ENCODE peak calls at places on chromosomes 1 and 21, in five cellular contexts. I, A, U, L and T are unnamed samples.

GRCh38 chr1:81679972-81680371 is 120.8 kb upstream of the ADGRL2 start:
- DNase-seq in I (peak), A (no peak), U (peak), L (peak), T (no peak)

GRCh38 chr1:28750330-28750729 is 13.6 kb downstream of the YTHDF2 start:
- DNase-seq in I (no peak), A (no peak), U (no peak), L (no peak), T (no peak)

GRCh38 chr1:204207136-204207616 is 6.6 kb downstream of the GOLT1A start:
- DNase-seq in I (peak), A (peak), U (peak), L (peak), T (peak)

GRCh38 chr1:31714442-31715096 is 10.8 kb upstream of the COL16A1 start:
- DNase-seq in I (peak), A (peak), U (peak), L (peak), T (peak)

GRCh38 chr1:215181518-215181917 is 99.0 kb downstream of the KCNK2 start:
- DNase-seq in I (peak), A (no peak), U (peak), L (no peak), T (no peak)

GRCh38 chr1:62068978-62069377 is 125.7 kb upstream of the L1TD1 start:
- DNase-seq in I (no peak), A (no peak), U (peak), L (no peak), T (no peak)

GRCh38 chr1:203368624-203369451 is 17.9 kb upstream of the FMOD start:
- DNase-seq in I (no peak), A (no peak), U (peak), L (no peak), T (no peak)

GRCh38 chr1:47262787-47263413 is 30.9 kb upstream of the TAL1 start:
- DNase-seq in I (peak), A (no peak), U (peak), L (peak), T (no peak)

GRCh38 chr1:206589206-206589605 is 23.1 kb downstream of the EIF2D start:
- DNase-seq in I (no peak), A (no peak), U (peak), L (no peak), T (no peak)

GRCh38 chr1:14120895-14121294 is 420.9 kb downstream of the PRDM2 start:
- DNase-seq in I (no peak), A (no peak), U (no peak), L (no peak), T (no peak)

GRCh38 chr1:206486995-206487788 is 16.9 kb downstream of the IKBKE start:
- DNase-seq in I (no peak), A (no peak), U (no peak), L (no peak), T (no peak)

GRCh38 chr1:109877320-109877771 is 33.3 kb upstream of the CSF1 start:
- DNase-seq in I (peak), A (no peak), U (peak), L (no peak), T (no peak)

GRCh38 chr1:42313970-42314369 is 21.1 kb downstream of the FOXJ3 start:
- DNase-seq in I (no peak), A (no peak), U (no peak), L (no peak), T (no peak)

GRCh38 chr1:28804071-28804470 is 7.9 kb upstream of the OPRD1 start:
- DNase-seq in I (no peak), A (no peak), U (no peak), L (no peak), T (no peak)

GRCh38 chr1:118960567-118961136 is 27.5 kb downstream of the TBX15 start:
- DNase-seq in I (peak), A (no peak), U (peak), L (no peak), T (no peak)

GRCh38 chr1:215146252-215146975 is 63.9 kb downstream of the KCNK2 start:
- DNase-seq in I (peak), A (no peak), U (peak), L (peak), T (no peak)

GRCh38 chr1:185679220-185679619 is 55.0 kb upstream of the HMCN1 start:
- DNase-seq in I (no peak), A (no peak), U (no peak), L (no peak), T (no peak)

GRCh38 chr1:182910143-182910542 is 42.8 kb downstream of the SHCBP1L start:
- DNase-seq in I (peak), A (no peak), U (no peak), L (no peak), T (no peak)

GRCh38 chr21:32626633-32627196 is 14.5 kb upstream of the CFAP298 start:
- DNase-seq in I (no peak), A (no peak), U (peak), L (no peak), T (no peak)

GRCh38 chr1:40059960-40060337 is 19.4 kb downstream of the CAP1 start:
- DNase-seq in I (no peak), A (no peak), U (no peak), L (no peak), T (no peak)

GRCh38 chr1:85347908-85348307 is 71.5 kb upstream of the BCL10 start:
- DNase-seq in I (no peak), A (no peak), U (no peak), L (no peak), T (no peak)

GRCh38 chr1:85342177-85342576 is 65.7 kb upstream of the BCL10 start:
- DNase-seq in I (no peak), A (no peak), U (peak), L (no peak), T (no peak)

GRCh38 chr1:85343612-85344255 is 67.3 kb upstream of the BCL10 start:
- DNase-seq in I (peak), A (no peak), U (peak), L (no peak), T (no peak)

GRCh38 chr1:85343213-85343611 is 66.8 kb upstream of the BCL10 start:
- DNase-seq in I (no peak), A (no peak), U (no peak), L (no peak), T (no peak)

GRCh38 chr1:85344256-85344694 is 67.8 kb upstream of the BCL10 start:
- DNase-seq in I (peak), A (no peak), U (peak), L (no peak), T (no peak)
- TF ChIP-seq CTCF in I (peak), A (no peak), U (peak), L (peak), T (no peak)

DNA sequence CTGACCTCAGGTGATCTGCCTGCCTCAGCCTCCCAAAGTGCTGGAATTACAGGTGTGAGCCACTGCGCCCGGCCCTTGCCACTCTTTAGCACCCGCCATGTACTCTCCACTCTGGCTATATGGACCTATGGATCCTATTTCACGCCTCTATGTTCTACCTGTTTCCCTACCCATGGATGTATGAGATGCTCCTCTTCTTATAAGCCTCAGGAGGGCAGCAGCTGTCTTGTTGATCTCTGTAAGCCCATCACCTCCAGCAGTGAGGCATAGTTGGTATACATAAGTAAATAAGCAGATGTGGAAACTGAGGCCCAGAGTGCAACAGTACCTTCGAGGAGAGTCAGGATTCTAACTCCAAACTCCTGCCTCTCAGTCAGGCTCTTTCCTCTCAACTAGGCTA is 24.7 kb upstream of the ARTN start:
- DNase-seq in I (peak), A (no peak), U (peak), L (no peak), T (no peak)
- TF ChIP-seq CTCF in I (peak), A (no peak), U (peak), L (no peak), T (no peak)

DNA sequence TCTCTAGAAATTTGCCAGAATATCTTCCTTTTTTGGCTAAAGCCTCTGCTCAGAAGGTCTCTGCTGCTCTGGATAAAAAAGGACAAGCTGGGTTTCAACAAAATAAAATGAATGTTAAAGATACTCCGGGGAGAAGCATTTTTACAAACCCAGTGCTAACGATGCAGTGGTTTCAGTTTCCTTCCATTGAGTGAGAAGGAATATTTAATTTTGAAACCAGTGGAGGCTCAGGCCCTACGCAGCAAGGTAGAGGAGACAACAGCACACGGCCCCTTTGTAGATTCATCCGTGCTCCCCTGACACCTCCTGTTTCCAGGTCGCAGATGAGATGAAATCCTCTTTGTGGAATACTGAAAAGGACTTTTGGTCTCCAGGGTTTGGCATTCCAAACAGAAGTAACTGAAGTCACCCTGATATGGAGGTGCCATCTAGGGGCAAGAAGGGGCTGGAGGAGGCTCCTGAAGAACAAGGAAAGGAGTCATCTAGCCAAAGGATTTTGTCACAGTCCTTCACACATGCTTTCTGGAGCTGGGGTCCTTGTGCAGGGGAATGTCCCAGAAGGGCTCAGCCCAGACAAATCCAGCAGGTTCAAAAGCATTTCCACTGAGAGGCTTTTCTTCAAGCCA is 65.7 kb upstream of the SYT6 start:
- DNase-seq in I (peak), A (no peak), U (peak), L (no peak), T (no peak)
- TF ChIP-seq CTCF in I (peak), A (no peak), U (peak), L (no peak), T (no peak)

DNA sequence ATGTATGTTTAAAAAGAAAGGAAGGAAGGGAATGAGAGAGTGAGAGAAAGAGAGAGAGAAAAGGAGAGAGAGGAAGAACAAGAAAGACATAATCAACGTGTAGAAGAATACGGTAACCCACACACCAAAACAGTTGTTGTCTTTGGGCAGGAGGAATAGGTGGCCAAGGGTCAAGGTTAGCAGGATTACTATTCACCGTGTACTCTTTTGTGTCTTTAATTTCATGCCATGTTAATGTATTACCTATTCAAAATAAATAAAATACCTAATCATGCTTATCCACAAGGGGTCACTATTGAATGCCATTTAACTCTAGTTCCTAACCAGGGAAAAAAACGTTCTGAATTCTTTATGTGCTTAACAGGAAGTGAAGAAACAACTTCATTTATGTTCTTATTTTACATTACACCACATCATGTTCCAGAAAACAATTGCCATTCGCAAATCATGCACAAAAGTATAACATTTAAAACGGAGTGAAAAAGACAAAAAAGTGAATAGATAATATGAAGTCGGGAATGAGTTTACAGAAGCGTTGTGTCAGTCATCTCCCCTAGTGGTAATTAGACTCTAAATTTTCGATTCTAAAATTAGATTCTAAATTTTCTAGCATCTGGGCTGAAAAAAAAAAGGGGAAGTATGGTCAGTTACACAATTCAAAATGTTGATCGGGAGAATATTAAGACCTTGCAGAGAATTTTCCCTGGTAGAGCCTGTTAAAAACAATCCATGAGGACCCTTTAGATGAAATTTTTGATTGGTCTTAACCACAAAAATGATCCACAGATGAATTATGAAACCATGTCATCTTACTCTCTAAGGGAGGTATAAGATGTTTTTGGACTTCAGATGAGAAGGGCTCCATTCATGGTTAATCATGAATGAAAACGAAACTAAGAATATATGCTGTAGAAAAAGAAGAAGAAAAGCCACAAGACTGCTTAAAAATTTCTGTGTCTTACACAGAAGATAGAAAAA is 694 bp upstream of the KMO start:
- DNase-seq in I (peak), A (no peak), U (peak), L (no peak), T (no peak)
- TF ChIP-seq CTCF in I (peak), A (peak), U (peak), L (peak), T (no peak)

DNA sequence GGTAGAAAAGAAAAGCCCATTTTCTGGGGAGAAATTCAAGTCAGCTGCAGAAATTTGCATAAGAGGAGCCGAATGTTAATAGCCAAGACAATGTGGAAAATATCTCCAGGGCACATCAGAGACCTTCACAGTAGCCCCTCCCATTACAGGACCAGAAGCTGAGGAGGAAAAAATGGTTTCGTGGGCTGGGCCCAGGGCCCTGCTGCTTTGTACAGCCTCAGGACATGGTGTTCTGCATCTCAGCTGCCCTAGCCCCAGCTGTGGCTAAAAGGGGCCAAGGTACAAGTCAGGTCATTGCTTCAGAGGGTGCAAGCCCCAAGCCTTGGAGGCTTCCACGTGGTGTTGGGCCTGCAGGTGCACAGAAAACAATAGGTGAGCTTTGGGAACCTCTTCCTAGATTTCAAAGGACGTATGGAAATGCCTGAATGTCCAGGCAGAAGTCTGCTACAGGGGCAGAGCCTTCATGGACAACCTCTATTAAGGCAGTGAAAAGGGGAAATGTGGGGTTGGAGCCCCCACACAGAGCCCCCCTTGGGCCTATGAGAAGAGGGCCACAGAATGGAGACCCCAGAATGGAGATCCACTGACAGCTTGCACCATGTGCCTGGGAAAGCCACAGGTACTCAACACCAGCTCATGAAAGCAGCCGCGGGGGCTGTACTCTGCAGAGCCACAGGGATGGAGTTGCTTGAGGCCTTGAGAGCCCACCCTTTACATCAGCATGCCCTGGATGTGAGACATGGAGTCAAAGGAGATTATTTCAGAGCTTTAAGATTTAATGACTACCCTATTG is 108.5 kb downstream of the DMRTB1 start:
- DNase-seq in I (no peak), A (no peak), U (no peak), L (no peak), T (no peak)
- TF ChIP-seq CTCF in I (no peak), A (no peak), U (no peak), L (no peak), T (no peak)

GRCh38 chr1:243708210-243708609 is 141.8 kb downstream of the AKT3 start:
- DNase-seq in I (no peak), A (no peak), U (peak), L (no peak), T (no peak)
- TF ChIP-seq CTCF in I (no peak), A (peak), U (peak), L (peak), T (no peak)

DNA sequence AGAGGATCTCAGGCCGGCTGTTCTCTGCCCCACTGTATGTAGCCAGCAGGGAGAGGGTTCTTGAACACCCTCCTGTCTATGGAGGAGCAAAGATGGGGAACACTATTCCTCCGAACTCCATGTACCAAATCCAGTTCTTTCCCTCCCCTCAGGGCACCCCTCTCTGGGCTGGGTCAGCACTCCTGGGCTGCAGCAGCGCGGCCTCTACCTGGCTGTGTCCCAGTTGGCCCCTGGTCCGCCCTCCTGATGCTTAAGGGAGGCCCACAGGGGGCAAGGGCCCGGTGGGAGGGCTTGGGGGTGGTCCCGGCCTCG is 471 bp upstream of the ADPRS start:
- DNase-seq in I (no peak), A (no peak), U (no peak), L (no peak), T (no peak)
- TF ChIP-seq CTCF in I (no peak), A (no peak), U (no peak), L (no peak), T (no peak)

GRCh38 chr1:53304527-53304926 is 23.3 kb downstream of the LRP8 start:
- DNase-seq in I (no peak), A (no peak), U (no peak), L (no peak), T (no peak)
- TF ChIP-seq CTCF in I (no peak), A (no peak), U (no peak), L (no peak), T (no peak)

GRCh38 chr21:44485254-44485793 is 30.0 kb downstream of the LRRC3 start:
- DNase-seq in I (peak), A (peak), U (peak), L (peak), T (no peak)
- TF ChIP-seq CTCF in I (peak), A (no peak), U (peak), L (peak), T (no peak)

GRCh38 chr1:230642263-230642959 is at the start of gene COG2:
- DNase-seq in I (peak), A (peak), U (peak), L (peak), T (peak)
- TF ChIP-seq CTCF in I (peak), A (peak), U (peak), L (peak), T (peak)